ENCODE peak calls at places on chromosome 5, in five cellular contexts. H is tibial artery, R is heart left ventricle, L is IMR-90, K is adipocyte. U is an unnamed sample.

GRCh38 chr5:33641722-33642505 is 201.1 kb downstream of the TARS1 start:
- DNase-seq in K (peak; percentile 61), L (peak; percentile 50), H (no peak), R (no peak), U (no peak)

GRCh38 chr5:44388504-44389409 is 463 bp downstream of the FGF10 start:
- DNase-seq in H (no peak), K (peak; percentile 7), L (peak; percentile 2), R (peak; percentile 23), U (no peak)

GRCh38 chr5:146193291-146193690 is 10.1 kb upstream of the RBM27 start:
- DNase-seq in K (peak; percentile 36), L (peak; percentile 49), H (no peak), R (no peak), U (no peak)

GRCh38 chr5:149228610-149229297 is 42.9 kb upstream of the AFAP1L1 start:
- DNase-seq in K (peak; percentile 92), R (peak; percentile 65), H (peak; percentile 52), L (peak; percentile 92), U (peak; percentile 52)

GRCh38 chr5:179294131-179294780 is 51.0 kb downstream of the ADAMTS2 start:
- DNase-seq in L (no peak), K (no peak), H (no peak), R (no peak), U (no peak)

GRCh38 chr5:15757103-15757502 is 257.1 kb downstream of the FBXL7 start:
- DNase-seq in R (no peak), H (no peak), L (peak; percentile 64), K (peak; percentile 79), U (peak; percentile 65)

GRCh38 chr5:78691073-78691960 is 42.7 kb upstream of the LHFPL2 start:
- DNase-seq in K (peak; percentile 53), R (no peak), H (no peak), L (no peak), U (no peak)

GRCh38 chr5:9239071-9239470 is 306.8 kb downstream of the SEMA5A start:
- DNase-seq in K (peak; percentile 40), L (peak; percentile 32), H (no peak), R (no peak), U (peak; percentile 23)

GRCh38 chr5:38259062-38259857 is 901 bp downstream of the EGFLAM start:
- DNase-seq in L (no peak), K (peak; percentile 3), H (no peak), R (no peak), U (no peak)

GRCh38 chr5:74251106-74252032 is 389.2 kb downstream of the ENC1 start:
- DNase-seq in K (peak; percentile 84), H (peak; percentile 71), L (peak; percentile 96), R (peak; percentile 60), U (peak; percentile 94)

GRCh38 chr5:116032094-116032517 is at the start of gene ARL14EPL:
- DNase-seq in K (peak; percentile 82), R (no peak), L (peak; percentile 92), H (peak; percentile 57), U (peak; percentile 19)

GRCh38 chr5:106392766-106393165 is 1278.0 kb downstream of the EFNA5 start:
- DNase-seq in K (no peak), L (peak; percentile 51), R (no peak), H (no peak), U (no peak)

GRCh38 chr5:113336975-113337374 is 97.8 kb downstream of the TSSK1B start:
- DNase-seq in L (peak; percentile 77), H (peak; percentile 38), K (peak; percentile 53), R (peak; percentile 40), U (no peak)

GRCh38 chr5:922745-923472 is 30.2 kb downstream of the TRIP13 start:
- DNase-seq in K (no peak), L (no peak), H (peak; percentile 9), R (no peak), U (no peak)

GRCh38 chr5:68711311-68712200 is 382.3 kb upstream of the SLC30A5 start:
- DNase-seq in R (no peak), L (no peak), H (no peak), K (peak; percentile 22), U (no peak)

GRCh38 chr5:174722500-174722899 is 1.9 kb upstream of the MSX2 start:
- DNase-seq in R (no peak), L (no peak), H (no peak), K (no peak), U (no peak)

GRCh38 chr5:179568731-179569130 is 18.4 kb downstream of the RUFY1 start:
- DNase-seq in L (peak; percentile 50), K (no peak), R (no peak), H (no peak), U (no peak)

GRCh38 chr5:31733365-31733764 is 94.4 kb downstream of the PDZD2 start:
- DNase-seq in H (no peak), R (peak; percentile 39), L (no peak), K (no peak), U (no peak)

GRCh38 chr5:39459091-39459490 is 34.3 kb upstream of the DAB2 start:
- DNase-seq in K (no peak), R (no peak), L (peak; percentile 83), H (no peak), U (peak; percentile 28)

GRCh38 chr5:73433982-73434342 is 14.6 kb downstream of the FOXD1 start:
- DNase-seq in K (peak; percentile 69), H (no peak), R (no peak), L (peak; percentile 68), U (no peak)

GRCh38 chr5:79133657-79134451 is 22.2 kb downstream of the BHMT start:
- DNase-seq in R (peak; percentile 51), H (peak; percentile 68), L (peak; percentile 88), K (peak; percentile 93), U (peak; percentile 66)

GRCh38 chr5:32231929-32232328 is 57.8 kb upstream of the GOLPH3 start:
- DNase-seq in L (no peak), K (no peak), R (no peak), H (no peak), U (no peak)

GRCh38 chr5:160297776-160298175 is 14.6 kb downstream of the CCNJL start:
- DNase-seq in L (no peak), R (no peak), H (no peak), K (no peak), U (no peak)

GRCh38 chr5:158691576-158691975 is 408.1 kb downstream of the EBF1 start:
- DNase-seq in L (no peak), K (no peak), H (no peak), R (no peak), U (no peak)
- H3K36me3 ChIP-seq in L (no peaks in the 10 kb centered on the region), K (no peaks in the 10 kb centered on the region), H (no peaks in the 10 kb centered on the region), R (no peaks in the 10 kb centered on the region), U (no peaks in the 10 kb centered on the region)

GRCh38 chr5:96753848-96754247 is 53.9 kb downstream of the ERAP1 start:
- DNase-seq in K (no peak), L (no peak), H (no peak), R (no peak), U (no peak)
- H3K36me3 ChIP-seq in K (peaks cover 96% of the 10 kb centered on the region), L (peaks cover 54% of the 10 kb centered on the region), H (peaks cover 93% of the 10 kb centered on the region), R (peaks cover 85% of the 10 kb centered on the region), U (peaks cover 20% of the 10 kb centered on the region)

GRCh38 chr5:72324186-72324825 is 4.1 kb downstream of the PTCD2 start:
- DNase-seq in H (no peak), L (no peak), K (no peak), R (no peak), U (no peak)
- H3K36me3 ChIP-seq in H (peaks cover 46% of the 10 kb centered on the region), L (peaks cover 6% of the 10 kb centered on the region), K (peaks cover 35% of the 10 kb centered on the region), R (peaks cover 21% of the 10 kb centered on the region), U (peaks cover 3% of the 10 kb centered on the region)

DNA sequence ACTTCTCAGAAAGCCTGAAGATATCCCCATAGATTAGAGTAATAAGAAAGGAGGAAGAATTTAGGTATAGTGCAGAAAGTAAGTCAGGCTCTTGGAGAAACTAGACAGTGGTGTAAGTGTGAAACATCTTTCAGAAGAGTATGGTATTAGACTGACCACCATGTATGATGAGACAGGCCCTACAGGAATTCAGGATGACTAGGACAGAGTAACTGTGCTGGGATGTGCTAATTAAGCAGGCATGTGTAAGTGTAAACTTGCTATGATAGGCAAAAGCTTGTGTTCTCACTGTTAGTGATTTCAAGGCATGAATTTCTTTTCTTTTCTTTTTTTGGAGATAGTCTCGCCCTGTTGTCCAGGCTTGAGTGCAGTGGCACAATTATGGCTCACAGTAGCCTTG is 70.8 kb downstream of the RAB24 start:
- DNase-seq in R (no peak), H (no peak), L (peak; percentile 72), K (peak; percentile 41), U (peak; percentile 20)
- H3K36me3 ChIP-seq in R (peaks cover 14% of the 10 kb centered on the region), H (peaks cover 23% of the 10 kb centered on the region), L (peaks cover 8% of the 10 kb centered on the region), K (peaks cover 16% of the 10 kb centered on the region), U (peaks cover 4% of the 10 kb centered on the region)

DNA sequence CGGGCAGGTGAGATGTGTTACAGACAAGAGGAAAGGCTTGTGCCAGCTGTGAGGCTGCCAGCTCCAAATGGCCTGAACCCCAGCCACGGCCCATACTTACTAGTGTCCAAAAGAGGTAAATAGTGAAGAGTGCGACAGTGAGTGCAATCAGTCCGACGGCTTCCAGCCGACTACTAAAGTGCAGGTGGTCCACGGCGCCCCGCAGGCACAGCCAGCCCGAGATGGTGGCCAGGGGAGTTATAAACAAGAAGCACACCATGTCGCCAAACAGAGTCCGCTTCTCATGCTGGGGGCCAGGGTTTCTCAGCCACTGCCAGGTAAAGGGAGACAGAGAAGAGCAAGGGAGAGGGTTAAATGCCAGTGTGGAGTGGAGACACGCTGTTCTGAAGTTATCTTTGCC is 101.1 kb downstream of the LMNB1 start:
- DNase-seq in K (no peak), H (no peak), L (no peak), R (no peak), U (no peak)
- H3K36me3 ChIP-seq in K (no peaks in the 10 kb centered on the region), H (no peaks in the 10 kb centered on the region), L (no peaks in the 10 kb centered on the region), R (no peaks in the 10 kb centered on the region), U (no peaks in the 10 kb centered on the region)

GRCh38 chr5:135359374-135360165 is 39.5 kb downstream of the MACROH2A1 start:
- DNase-seq in H (no peak), L (peak; percentile 54), R (no peak), K (peak; percentile 52), U (no peak)
- H3K36me3 ChIP-seq in H (peaks cover 27% of the 10 kb centered on the region), L (peaks cover 13% of the 10 kb centered on the region), R (peaks cover 28% of the 10 kb centered on the region), K (peaks cover 43% of the 10 kb centered on the region), U (peaks cover 2% of the 10 kb centered on the region)

GRCh38 chr5:7080501-7080900 is 315.4 kb upstream of the ADCY2 start:
- DNase-seq in L (no peak), H (no peak), R (no peak), K (no peak), U (no peak)

GRCh38 chr5:7078090-7078489 is 317.8 kb upstream of the ADCY2 start:
- DNase-seq in H (no peak), K (no peak), R (no peak), L (no peak), U (no peak)

GRCh38 chr5:7073666-7074065 is 322.3 kb upstream of the ADCY2 start:
- DNase-seq in L (no peak), K (no peak), R (no peak), H (no peak), U (no peak)

GRCh38 chr5:7074176-7074575 is 321.8 kb upstream of the ADCY2 start:
- DNase-seq in L (no peak), H (no peak), R (no peak), K (no peak), U (no peak)

DNA sequence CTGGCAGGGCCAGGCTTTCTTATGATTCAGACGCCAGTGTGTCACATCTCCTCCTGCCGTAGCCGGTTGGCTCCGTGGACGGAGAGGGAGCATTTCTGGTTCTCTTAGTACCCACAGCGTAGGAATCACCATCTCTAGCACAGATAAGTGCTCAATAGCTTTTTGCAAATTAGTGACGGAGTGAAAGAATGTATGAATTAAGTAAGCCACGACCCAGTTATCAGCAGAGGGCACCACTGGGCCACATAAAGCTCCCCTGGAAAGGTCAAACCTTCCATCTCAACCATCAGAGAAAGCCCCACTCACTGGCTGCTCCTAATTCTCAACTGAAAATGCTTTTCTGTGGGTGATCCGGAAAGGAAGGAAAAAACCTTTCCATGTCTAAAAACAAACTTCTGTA is 317.0 kb upstream of the ADCY2 start:
- DNase-seq in L (no peak), H (no peak), R (no peak), K (no peak), U (no peak)
- H3K36me3 ChIP-seq in L (no peaks in the 10 kb centered on the region), H (no peaks in the 10 kb centered on the region), R (no peaks in the 10 kb centered on the region), K (no peaks in the 10 kb centered on the region), U (no peaks in the 10 kb centered on the region)

U was measured in BJ.